ENCODE peak calls at places on chromosomes 2 and 18, in four cellular contexts. One of them, this sample, is unnamed.

GRCh38 chr2:211347328-211347727 is 790.9 kb downstream of the CPS1 start:
- DNase-seq in uterus: no peak
- DNase-seq in AG10803: no peak
- DNase-seq in OCI-LY7: no peak
- DNase-seq in this sample: no peak

GRCh38 chr18:56565596-56566355 is 72.6 kb downstream of the TXNL1 start:
- DNase-seq in AG10803: peak
- DNase-seq in OCI-LY7: no peak
- DNase-seq in uterus: no peak
- DNase-seq in this sample: no peak

GRCh38 chr2:236867441-236868260 is 218.0 kb upstream of the COPS8 start:
- DNase-seq in OCI-LY7: no peak
- DNase-seq in uterus: no peak
- DNase-seq in AG10803: peak
- DNase-seq in this sample: no peak

GRCh38 chr2:164655750-164656149 is 34.5 kb upstream of the GRB14 start:
- DNase-seq in AG10803: no peak
- DNase-seq in uterus: no peak
- DNase-seq in OCI-LY7: no peak
- DNase-seq in this sample: no peak

GRCh38 chr2:212392544-212392943 is 146.1 kb downstream of the ERBB4 start:
- DNase-seq in OCI-LY7: no peak
- DNase-seq in AG10803: no peak
- DNase-seq in uterus: no peak
- DNase-seq in this sample: no peak

GRCh38 chr2:88658318-88658717 is 31.1 kb upstream of the EIF2AK3 start:
- DNase-seq in OCI-LY7: no peak
- DNase-seq in uterus: no peak
- DNase-seq in AG10803: peak
- DNase-seq in this sample: no peak

GRCh38 chr2:201759567-201759966 is 21.2 kb downstream of the ALS2 start:
- DNase-seq in uterus: no peak
- DNase-seq in AG10803: no peak
- DNase-seq in OCI-LY7: no peak
- DNase-seq in this sample: no peak

GRCh38 chr2:43000242-43001054 is 208.1 kb upstream of the HAAO start:
- DNase-seq in uterus: no peak
- DNase-seq in AG10803: no peak
- DNase-seq in OCI-LY7: no peak
- DNase-seq in this sample: peak

GRCh38 chr2:66189598-66189997 is 245.3 kb upstream of the MEIS1 start:
- DNase-seq in AG10803: peak
- DNase-seq in uterus: no peak
- DNase-seq in OCI-LY7: no peak
- DNase-seq in this sample: no peak

GRCh38 chr2:219169950-219170654 is at the start of gene SLC23A3:
- DNase-seq in OCI-LY7: no peak
- DNase-seq in uterus: no peak
- DNase-seq in AG10803: no peak
- DNase-seq in this sample: no peak

GRCh38 chr18:78822171-78822570 is 157.4 kb upstream of the SALL3 start:
- DNase-seq in AG10803: no peak
- DNase-seq in uterus: no peak
- DNase-seq in OCI-LY7: no peak
- DNase-seq in this sample: no peak

GRCh38 chr2:223941579-223942277 is 3.4 kb downstream of the WDFY1 start:
- DNase-seq in uterus: no peak
- DNase-seq in AG10803: peak
- DNase-seq in OCI-LY7: no peak
- DNase-seq in this sample: no peak
- H3K4me3 ChIP-seq in uterus: no peak
- H3K4me3 ChIP-seq in AG10803: peak
- H3K4me3 ChIP-seq in OCI-LY7: no peak
- H3K4me3 ChIP-seq in this sample: no peak

GRCh38 chr2:85438291-85439110 is 20.0 kb downstream of the SH2D6 start:
- DNase-seq in AG10803: no peak
- DNase-seq in OCI-LY7: no peak
- DNase-seq in uterus: peak
- DNase-seq in this sample: no peak
- H3K4me3 ChIP-seq in AG10803: peak
- H3K4me3 ChIP-seq in OCI-LY7: peak
- H3K4me3 ChIP-seq in uterus: peak
- H3K4me3 ChIP-seq in this sample: no peak

DNA sequence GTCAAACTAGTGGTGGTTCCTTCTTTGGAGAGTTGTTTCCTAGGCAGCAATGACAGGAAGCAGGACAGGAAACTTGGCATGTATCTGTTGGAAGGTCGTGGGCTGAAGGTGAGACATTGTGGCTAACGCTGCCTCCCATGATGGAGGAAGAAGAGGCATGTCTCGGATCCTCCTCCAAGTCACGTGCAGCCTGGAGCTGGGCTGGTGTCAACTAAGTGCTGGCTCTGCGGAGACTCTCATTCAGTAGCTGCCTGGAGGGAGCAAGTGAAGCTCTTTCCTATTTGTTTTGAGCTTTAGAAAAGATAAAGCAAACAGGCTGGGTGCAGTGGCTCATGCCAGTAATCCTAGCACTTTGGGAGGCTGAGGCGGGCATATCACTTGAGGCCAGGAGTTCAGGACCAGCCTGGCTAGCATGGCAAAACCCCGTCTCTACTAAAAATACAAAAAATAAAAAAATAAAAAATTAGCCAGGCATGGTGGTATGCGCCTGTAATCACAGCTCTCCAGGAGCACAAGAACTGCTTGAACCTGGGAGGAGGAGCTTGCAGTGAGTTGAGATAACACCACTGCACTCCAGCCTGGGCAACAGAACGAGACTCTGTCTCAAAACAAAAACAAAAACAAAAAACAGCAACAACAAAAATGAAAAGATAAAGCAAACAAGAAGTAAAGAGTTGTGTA is 28.2 kb upstream of the INO80C start:
- DNase-seq in AG10803: no peak
- DNase-seq in OCI-LY7: no peak
- DNase-seq in uterus: peak
- DNase-seq in this sample: no peak
- H3K4me3 ChIP-seq in AG10803: no peak
- H3K4me3 ChIP-seq in OCI-LY7: no peak
- H3K4me3 ChIP-seq in uterus: no peak
- H3K4me3 ChIP-seq in this sample: no peak

GRCh38 chr18:77100751-77101355 is 31.7 kb downstream of the MBP start:
- DNase-seq in AG10803: no peak
- DNase-seq in uterus: no peak
- DNase-seq in OCI-LY7: no peak
- DNase-seq in this sample: no peak
- H3K4me3 ChIP-seq in AG10803: peak
- H3K4me3 ChIP-seq in uterus: no peak
- H3K4me3 ChIP-seq in OCI-LY7: peak
- H3K4me3 ChIP-seq in this sample: no peak

GRCh38 chr2:169361706-169362345 is 508 bp downstream of the LRP2 start:
- DNase-seq in AG10803: no peak
- DNase-seq in uterus: no peak
- DNase-seq in OCI-LY7: no peak
- DNase-seq in this sample: no peak

GRCh38 chr2:169363570-169364150 is 1.3 kb upstream of the LRP2 start:
- DNase-seq in OCI-LY7: no peak
- DNase-seq in uterus: no peak
- DNase-seq in AG10803: no peak
- DNase-seq in this sample: peak

GRCh38 chr2:169363027-169363569 is 764 bp upstream of the LRP2 start:
- DNase-seq in uterus: no peak
- DNase-seq in OCI-LY7: no peak
- DNase-seq in AG10803: no peak
- DNase-seq in this sample: no peak

GRCh38 chr2:169360984-169361705 is 1.2 kb downstream of the LRP2 start:
- DNase-seq in OCI-LY7: no peak
- DNase-seq in uterus: no peak
- DNase-seq in AG10803: no peak
- DNase-seq in this sample: no peak

DNA sequence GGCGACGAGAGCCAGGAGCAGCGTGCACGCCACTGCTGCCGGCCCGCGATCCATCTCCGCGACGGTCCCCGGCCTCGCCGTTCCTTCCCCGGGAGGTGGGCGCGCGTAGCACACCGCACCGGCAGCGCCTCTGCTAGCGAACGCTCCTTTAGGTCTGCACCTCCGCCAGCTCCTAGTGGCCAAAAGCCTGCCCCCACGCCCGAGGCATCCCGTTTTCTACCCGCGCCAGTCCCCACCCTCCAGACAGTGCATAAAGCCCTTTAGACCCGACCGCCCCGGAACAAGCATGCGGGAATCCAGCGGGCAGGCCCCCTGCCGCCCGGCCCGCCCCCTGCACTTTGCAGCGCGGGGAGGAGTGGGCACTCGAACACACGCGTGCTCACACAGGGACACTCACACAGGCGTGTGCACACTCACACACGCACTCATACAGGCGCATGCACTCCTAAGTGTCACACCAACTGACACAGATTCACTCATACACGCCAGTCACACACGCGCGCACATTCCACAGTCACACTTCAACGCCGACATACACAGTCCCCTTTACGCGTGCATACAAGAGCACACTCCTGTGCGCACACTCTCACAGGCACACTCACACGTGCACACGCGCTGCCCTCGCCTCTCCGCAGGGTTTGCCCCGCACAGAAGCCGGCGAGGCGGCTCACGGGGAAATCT is at the start of gene LRP2:
- DNase-seq in uterus: no peak
- DNase-seq in AG10803: no peak
- DNase-seq in OCI-LY7: no peak
- DNase-seq in this sample: peak
- H3K4me3 ChIP-seq in uterus: peak
- H3K4me3 ChIP-seq in AG10803: peak
- H3K4me3 ChIP-seq in OCI-LY7: no peak
- H3K4me3 ChIP-seq in this sample: peak

GRCh38 chr2:96145028-96145939 is at the start of gene DUSP2:
- DNase-seq in uterus: peak
- DNase-seq in AG10803: peak
- DNase-seq in OCI-LY7: peak
- DNase-seq in this sample: peak
- H3K4me3 ChIP-seq in uterus: peak
- H3K4me3 ChIP-seq in AG10803: peak
- H3K4me3 ChIP-seq in OCI-LY7: peak
- H3K4me3 ChIP-seq in this sample: peak

DNA sequence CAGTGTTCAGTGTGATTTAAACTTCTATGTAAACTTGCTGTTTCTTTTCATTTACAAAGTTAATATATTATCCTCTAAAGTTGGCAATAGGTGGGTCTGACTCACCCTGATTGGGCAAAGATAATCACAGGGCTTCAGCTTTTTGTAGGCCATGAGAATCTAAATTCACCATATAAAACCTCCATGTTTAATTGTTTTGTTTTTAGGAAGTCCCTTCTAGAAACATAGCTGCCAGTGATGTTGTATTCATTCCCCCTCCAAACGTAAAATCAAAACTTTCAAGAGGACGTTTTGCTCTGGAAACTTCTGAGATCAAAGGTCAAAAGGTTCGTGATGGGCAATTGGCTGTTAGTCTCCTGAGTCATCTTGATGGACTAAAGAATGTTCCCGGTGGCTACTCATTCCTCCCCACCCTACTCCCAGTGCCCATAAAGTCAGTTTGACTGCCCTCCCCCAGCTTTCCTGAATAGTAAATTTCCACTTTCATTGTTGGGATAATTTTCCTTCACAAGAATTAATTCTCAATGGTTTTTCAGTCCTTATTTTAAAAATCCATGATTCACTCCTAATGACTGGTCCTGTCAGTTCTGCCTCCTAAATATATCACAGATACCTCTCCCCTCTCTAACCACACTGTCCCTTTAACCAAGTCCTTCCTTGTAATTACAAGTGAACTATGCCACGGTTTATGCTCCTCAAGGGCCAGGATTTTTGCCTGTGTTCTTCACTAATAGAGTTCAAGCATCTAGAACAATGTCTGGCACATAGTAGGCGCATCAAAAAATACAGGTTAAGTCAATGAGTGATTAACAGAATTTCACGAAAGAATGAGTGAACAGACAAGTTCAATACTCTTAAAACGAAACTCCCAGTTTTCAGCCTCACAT is 164.4 kb upstream of the VRK2 start:
- DNase-seq in uterus: no peak
- DNase-seq in OCI-LY7: no peak
- DNase-seq in AG10803: peak
- DNase-seq in this sample: no peak
- H3K4me3 ChIP-seq in uterus: no peak
- H3K4me3 ChIP-seq in OCI-LY7: no peak
- H3K4me3 ChIP-seq in AG10803: no peak
- H3K4me3 ChIP-seq in this sample: no peak

GRCh38 chr2:38601061-38601460 is 1.7 kb downstream of the HNRNPLL start:
- DNase-seq in uterus: no peak
- DNase-seq in AG10803: peak
- DNase-seq in OCI-LY7: no peak
- DNase-seq in this sample: no peak

GRCh38 chr2:38598991-38599295 is 3.8 kb downstream of the HNRNPLL start:
- DNase-seq in uterus: no peak
- DNase-seq in AG10803: peak
- DNase-seq in OCI-LY7: no peak
- DNase-seq in this sample: no peak

GRCh38 chr2:38600242-38600891 is 2.4 kb downstream of the HNRNPLL start:
- DNase-seq in OCI-LY7: no peak
- DNase-seq in AG10803: peak
- DNase-seq in uterus: no peak
- DNase-seq in this sample: no peak

GRCh38 chr2:38598200-38598990 is 4.3 kb downstream of the HNRNPLL start:
- DNase-seq in uterus: no peak
- DNase-seq in AG10803: peak
- DNase-seq in OCI-LY7: no peak
- DNase-seq in this sample: no peak

GRCh38 chr2:38599706-38600105 is 3.0 kb downstream of the HNRNPLL start:
- DNase-seq in OCI-LY7: no peak
- DNase-seq in AG10803: peak
- DNase-seq in uterus: no peak
- DNase-seq in this sample: no peak
- H3K4me3 ChIP-seq in OCI-LY7: no peak
- H3K4me3 ChIP-seq in AG10803: peak
- H3K4me3 ChIP-seq in uterus: peak
- H3K4me3 ChIP-seq in this sample: no peak

GRCh38 chr2:27622921-27623384 is 5.9 kb downstream of the CCDC121 start:
- DNase-seq in AG10803: peak
- DNase-seq in OCI-LY7: no peak
- DNase-seq in uterus: no peak
- DNase-seq in this sample: no peak
- H3K4me3 ChIP-seq in AG10803: no peak
- H3K4me3 ChIP-seq in OCI-LY7: no peak
- H3K4me3 ChIP-seq in uterus: no peak
- H3K4me3 ChIP-seq in this sample: no peak

GRCh38 chr2:174702541-174702940 is 61.7 kb downstream of the CHRNA1 start:
- DNase-seq in AG10803: no peak
- DNase-seq in uterus: no peak
- DNase-seq in OCI-LY7: no peak
- DNase-seq in this sample: no peak
- H3K4me3 ChIP-seq in AG10803: no peak
- H3K4me3 ChIP-seq in uterus: no peak
- H3K4me3 ChIP-seq in OCI-LY7: no peak
- H3K4me3 ChIP-seq in this sample: no peak

This sample was measured in aorta.